ENCODE peak calls at places on chromosomes 3 and 15, in seven cellular contexts. One of them, this sample, is unnamed.

GRCh38 chr3:121477589-121477988 is 68.2 kb downstream of the POLQ start:
- DNase-seq in mesenchymal stem cell: peak
- DNase-seq in H9: no peak
- DNase-seq in mesendoderm: peak
- DNase-seq in IMR-90: peak
- DNase-seq in H1: no peak
- DNase-seq in trophoblast cell: no peak
- DNase-seq in this sample: no peak

GRCh38 chr3:114299421-114299820 is 5.6 kb downstream of the TIGIT start:
- DNase-seq in IMR-90: no peak
- DNase-seq in mesendoderm: peak
- DNase-seq in H1: no peak
- DNase-seq in trophoblast cell: peak
- DNase-seq in H9: peak
- DNase-seq in mesenchymal stem cell: no peak
- DNase-seq in this sample: no peak

GRCh38 chr3:33900809-33901505 is 102.5 kb downstream of the PDCD6IP start:
- DNase-seq in IMR-90: no peak
- DNase-seq in mesenchymal stem cell: peak
- DNase-seq in H9: no peak
- DNase-seq in H1: no peak
- DNase-seq in mesendoderm: no peak
- DNase-seq in trophoblast cell: no peak
- DNase-seq in this sample: no peak

GRCh38 chr15:74727727-74728126 is 2.4 kb upstream of the CYP1A1 start:
- DNase-seq in H1: no peak
- DNase-seq in trophoblast cell: no peak
- DNase-seq in mesenchymal stem cell: no peak
- DNase-seq in mesendoderm: no peak
- DNase-seq in IMR-90: no peak
- DNase-seq in H9: no peak
- DNase-seq in this sample: no peak

GRCh38 chr3:99777708-99778107 is 40.0 kb upstream of the CMSS1 start:
- DNase-seq in H1: no peak
- DNase-seq in mesenchymal stem cell: no peak
- DNase-seq in H9: no peak
- DNase-seq in IMR-90: no peak
- DNase-seq in mesendoderm: no peak
- DNase-seq in trophoblast cell: no peak
- DNase-seq in this sample: no peak

GRCh38 chr3:127964053-127964452 is 49.0 kb downstream of the KBTBD12 start:
- DNase-seq in IMR-90: peak
- DNase-seq in mesendoderm: no peak
- DNase-seq in H1: no peak
- DNase-seq in H9: no peak
- DNase-seq in trophoblast cell: no peak
- DNase-seq in mesenchymal stem cell: peak
- DNase-seq in this sample: no peak

GRCh38 chr3:38646630-38647029 is 2.9 kb downstream of the SCN5A start:
- DNase-seq in mesenchymal stem cell: peak
- DNase-seq in H9: peak
- DNase-seq in mesendoderm: peak
- DNase-seq in H1: no peak
- DNase-seq in IMR-90: peak
- DNase-seq in trophoblast cell: no peak
- DNase-seq in this sample: no peak

GRCh38 chr3:136251511-136251910 is 1.4 kb downstream of the PCCB start:
- DNase-seq in mesendoderm: no peak
- DNase-seq in trophoblast cell: no peak
- DNase-seq in mesenchymal stem cell: no peak
- DNase-seq in H1: no peak
- DNase-seq in IMR-90: no peak
- DNase-seq in H9: no peak
- DNase-seq in this sample: no peak

GRCh38 chr3:138367912-138368311 is 19.5 kb downstream of the MRAS start:
- DNase-seq in H1: no peak
- DNase-seq in trophoblast cell: no peak
- DNase-seq in mesendoderm: no peak
- DNase-seq in IMR-90: peak
- DNase-seq in H9: no peak
- DNase-seq in mesenchymal stem cell: no peak
- DNase-seq in this sample: no peak

GRCh38 chr15:101799665-101800064 is 3.6 kb upstream of the OR4F6 start:
- DNase-seq in H1: no peak
- DNase-seq in trophoblast cell: no peak
- DNase-seq in H9: no peak
- DNase-seq in mesendoderm: no peak
- DNase-seq in IMR-90: no peak
- DNase-seq in mesenchymal stem cell: no peak
- DNase-seq in this sample: no peak

GRCh38 chr15:71424765-71425164 is 309.5 kb downstream of the THSD4 start:
- DNase-seq in H9: no peak
- DNase-seq in mesendoderm: no peak
- DNase-seq in H1: no peak
- DNase-seq in trophoblast cell: no peak
- DNase-seq in IMR-90: peak
- DNase-seq in mesenchymal stem cell: peak
- DNase-seq in this sample: no peak

GRCh38 chr3:123385981-123386380 is 62.9 kb downstream of the ADCY5 start:
- DNase-seq in mesendoderm: no peak
- DNase-seq in trophoblast cell: no peak
- DNase-seq in H9: no peak
- DNase-seq in IMR-90: peak
- DNase-seq in H1: no peak
- DNase-seq in mesenchymal stem cell: no peak
- DNase-seq in this sample: no peak

GRCh38 chr15:81981888-81982287 is 63.9 kb downstream of the MEX3B start:
- DNase-seq in mesenchymal stem cell: no peak
- DNase-seq in trophoblast cell: no peak
- DNase-seq in mesendoderm: no peak
- DNase-seq in IMR-90: no peak
- DNase-seq in H9: no peak
- DNase-seq in H1: no peak
- DNase-seq in this sample: no peak

GRCh38 chr3:46406786-46407611 is at the start of the genes CCR5AS and CCRL2:
- DNase-seq in IMR-90: peak
- DNase-seq in H9: no peak
- DNase-seq in mesenchymal stem cell: peak
- DNase-seq in H1: no peak
- DNase-seq in trophoblast cell: peak
- DNase-seq in mesendoderm: peak
- DNase-seq in this sample: no peak
- H3K27ac ChIP-seq in IMR-90: peak
- H3K27ac ChIP-seq in H9: no peak
- H3K27ac ChIP-seq in mesenchymal stem cell: no peak
- H3K27ac ChIP-seq in H1: no peak
- H3K27ac ChIP-seq in trophoblast cell: no peak
- H3K27ac ChIP-seq in mesendoderm: no peak
- H3K27ac ChIP-seq in this sample: no peak

GRCh38 chr3:50088725-50089602 is at the start of gene RBM5:
- DNase-seq in trophoblast cell: peak
- DNase-seq in mesendoderm: peak
- DNase-seq in IMR-90: peak
- DNase-seq in mesenchymal stem cell: peak
- DNase-seq in H1: peak
- DNase-seq in H9: peak
- DNase-seq in this sample: peak

GRCh38 chr3:50095352-50095998 is 6.8 kb downstream of the RBM5 start:
- DNase-seq in trophoblast cell: no peak
- DNase-seq in mesendoderm: no peak
- DNase-seq in H9: no peak
- DNase-seq in IMR-90: peak
- DNase-seq in H1: no peak
- DNase-seq in mesenchymal stem cell: no peak
- DNase-seq in this sample: no peak

GRCh38 chr3:50089603-50089945 is 855 bp downstream of the RBM5 start:
- DNase-seq in mesendoderm: peak
- DNase-seq in mesenchymal stem cell: peak
- DNase-seq in IMR-90: peak
- DNase-seq in H9: no peak
- DNase-seq in H1: no peak
- DNase-seq in trophoblast cell: no peak
- DNase-seq in this sample: no peak

DNA sequence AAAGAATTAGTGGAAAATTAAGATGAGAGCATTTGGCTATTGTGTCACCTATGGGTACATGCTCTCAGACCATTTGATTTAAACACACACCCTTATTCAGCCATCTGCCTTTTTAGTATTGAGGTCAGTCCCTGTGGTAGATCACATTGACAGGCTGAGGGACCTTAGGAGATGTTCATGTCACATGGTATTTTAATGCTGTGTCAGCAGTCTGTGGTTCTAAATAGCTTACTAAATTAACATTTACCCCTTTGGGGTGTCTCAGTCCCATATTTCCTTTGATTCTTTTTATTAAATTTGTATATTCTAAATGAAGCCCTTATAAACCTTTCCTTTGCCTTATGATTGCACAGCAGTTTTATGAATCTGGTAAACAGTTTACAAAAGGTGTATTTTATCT is 2.3 kb downstream of the RBM5 start:
- DNase-seq in mesendoderm: no peak
- DNase-seq in mesenchymal stem cell: no peak
- DNase-seq in H9: no peak
- DNase-seq in H1: no peak
- DNase-seq in IMR-90: no peak
- DNase-seq in trophoblast cell: no peak
- DNase-seq in this sample: no peak
- H3K9ac ChIP-seq in mesendoderm: peak
- H3K9ac ChIP-seq in mesenchymal stem cell: peak
- H3K9ac ChIP-seq in H9: no peak
- H3K9ac ChIP-seq in H1: no peak
- H3K9ac ChIP-seq in IMR-90: no peak
- H3K9ac ChIP-seq in trophoblast cell: no peak
- H3K9ac ChIP-seq in this sample: no peak

GRCh38 chr15:20407553-20407952 is 134.0 kb downstream of the GOLGA6L6 start:
- DNase-seq in mesenchymal stem cell: no peak
- DNase-seq in mesendoderm: no peak
- DNase-seq in H1: no peak
- DNase-seq in IMR-90: no peak
- DNase-seq in trophoblast cell: no peak
- DNase-seq in H9: no peak
- DNase-seq in this sample: no peak
- H2BK5ac ChIP-seq in mesenchymal stem cell: no peak
- H2BK5ac ChIP-seq in mesendoderm: no peak
- H2BK5ac ChIP-seq in H1: no peak
- H2BK5ac ChIP-seq in IMR-90: no peak
- H2BK5ac ChIP-seq in trophoblast cell: no peak
- H2BK5ac ChIP-seq in H9: no peak
- H2BK5ac ChIP-seq in this sample: no peak

GRCh38 chr3:194561306-194561974 is 71.8 kb downstream of the TMEM44 start:
- DNase-seq in mesenchymal stem cell: peak
- DNase-seq in IMR-90: peak
- DNase-seq in H1: no peak
- DNase-seq in mesendoderm: no peak
- DNase-seq in trophoblast cell: no peak
- DNase-seq in H9: no peak
- DNase-seq in this sample: no peak
- H3K27ac ChIP-seq in mesenchymal stem cell: no peak
- H3K27ac ChIP-seq in IMR-90: peak
- H3K27ac ChIP-seq in H1: no peak
- H3K27ac ChIP-seq in mesendoderm: no peak
- H3K27ac ChIP-seq in trophoblast cell: no peak
- H3K27ac ChIP-seq in H9: no peak
- H3K27ac ChIP-seq in this sample: no peak

DNA sequence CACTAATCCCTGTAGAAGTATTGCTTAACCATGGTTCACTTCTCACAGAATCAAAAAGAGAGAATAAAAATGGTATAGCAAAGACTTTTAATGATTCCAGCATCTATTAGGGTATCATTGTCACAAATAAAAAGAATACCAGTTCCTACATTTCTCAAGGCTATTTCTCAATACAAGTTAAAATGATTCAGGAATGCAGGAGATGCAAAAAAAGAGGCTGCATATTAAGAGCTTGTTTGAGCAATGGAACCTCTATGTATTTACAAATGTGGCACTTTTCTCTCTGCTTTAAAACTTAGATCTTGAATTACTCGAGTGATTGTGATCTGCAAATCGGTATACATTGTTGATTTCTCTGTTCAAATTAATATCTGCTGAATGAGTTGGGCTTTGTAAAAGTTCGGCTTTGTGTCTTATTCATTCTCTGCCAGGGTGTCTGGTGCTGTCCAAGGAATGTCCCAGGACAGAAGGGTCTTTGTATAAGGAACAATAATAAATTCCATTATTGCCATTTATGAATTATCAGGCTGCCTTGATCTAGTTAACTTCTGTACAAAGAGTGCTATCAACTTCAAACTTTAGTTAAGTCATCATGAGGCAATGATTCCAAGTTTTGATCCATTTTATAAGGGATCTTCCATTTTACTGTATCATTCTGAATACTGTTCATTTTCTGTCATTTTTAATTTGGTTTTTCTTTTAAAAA is 364.2 kb downstream of the RBMS3 start:
- DNase-seq in H9: no peak
- DNase-seq in H1: no peak
- DNase-seq in mesendoderm: no peak
- DNase-seq in IMR-90: no peak
- DNase-seq in trophoblast cell: no peak
- DNase-seq in mesenchymal stem cell: no peak
- DNase-seq in this sample: no peak
- H3K9ac ChIP-seq in H9: no peak
- H3K9ac ChIP-seq in H1: no peak
- H3K9ac ChIP-seq in mesendoderm: no peak
- H3K9ac ChIP-seq in IMR-90: no peak
- H3K9ac ChIP-seq in trophoblast cell: no peak
- H3K9ac ChIP-seq in mesenchymal stem cell: no peak
- H3K9ac ChIP-seq in this sample: no peak

GRCh38 chr15:89758981-89759380 is 7.9 kb upstream of the MESP1 start:
- DNase-seq in H9: no peak
- DNase-seq in H1: no peak
- DNase-seq in mesendoderm: no peak
- DNase-seq in trophoblast cell: no peak
- DNase-seq in mesenchymal stem cell: no peak
- DNase-seq in IMR-90: no peak
- DNase-seq in this sample: no peak

GRCh38 chr15:89755701-89756100 is 4.7 kb upstream of the MESP1 start:
- DNase-seq in trophoblast cell: peak
- DNase-seq in IMR-90: no peak
- DNase-seq in H1: no peak
- DNase-seq in mesenchymal stem cell: no peak
- DNase-seq in mesendoderm: no peak
- DNase-seq in H9: no peak
- DNase-seq in this sample: no peak

GRCh38 chr15:89758283-89758682 is 7.2 kb upstream of the MESP1 start:
- DNase-seq in mesendoderm: no peak
- DNase-seq in IMR-90: no peak
- DNase-seq in trophoblast cell: no peak
- DNase-seq in H1: no peak
- DNase-seq in H9: no peak
- DNase-seq in mesenchymal stem cell: no peak
- DNase-seq in this sample: no peak

GRCh38 chr15:89754361-89755154 is 3.5 kb upstream of the MESP1 start:
- DNase-seq in IMR-90: peak
- DNase-seq in mesenchymal stem cell: peak
- DNase-seq in trophoblast cell: peak
- DNase-seq in mesendoderm: peak
- DNase-seq in H9: no peak
- DNase-seq in H1: no peak
- DNase-seq in this sample: no peak

GRCh38 chr15:89756897-89757296 is 5.8 kb upstream of the MESP1 start:
- DNase-seq in IMR-90: no peak
- DNase-seq in mesenchymal stem cell: no peak
- DNase-seq in trophoblast cell: no peak
- DNase-seq in mesendoderm: no peak
- DNase-seq in H1: no peak
- DNase-seq in H9: no peak
- DNase-seq in this sample: no peak
- H2BK5ac ChIP-seq in IMR-90: no peak
- H2BK5ac ChIP-seq in mesenchymal stem cell: no peak
- H2BK5ac ChIP-seq in trophoblast cell: no peak
- H2BK5ac ChIP-seq in mesendoderm: no peak
- H2BK5ac ChIP-seq in H1: no peak
- H2BK5ac ChIP-seq in H9: no peak
- H2BK5ac ChIP-seq in this sample: no peak